ENCODE peak calls at places on chromosomes 3 and 15, in five cellular contexts. K is AG04450, Z is cardiac muscle cell, V is HFF-Myc, M is astrocyte. N is an unnamed sample.

GRCh38 chr3:29338377-29338776 is 57.5 kb downstream of the RBMS3 start:
- DNase-seq in Z (no peak), V (no peak), K (no peak), M (no peak), N (no peak)

GRCh38 chr3:172270767-172271166 is 177.5 kb downstream of the GHSR start:
- DNase-seq in Z (no peak), M (no peak), K (no peak), V (no peak), N (no peak)

GRCh38 chr15:23073890-23074631 is 34.7 kb upstream of the TUBGCP5 start:
- DNase-seq in M (no peak), K (no peak), Z (no peak), V (no peak), N (no peak)

GRCh38 chr3:114418724-114419543 is 125.1 kb downstream of the TIGIT start:
- DNase-seq in K (peak), M (peak), V (peak), Z (peak), N (peak)

GRCh38 chr3:153320585-153321128 is 158.6 kb downstream of the RAP2B start:
- DNase-seq in M (no peak), Z (no peak), V (no peak), K (no peak), N (no peak)

GRCh38 chr15:79849789-79850188 is 47.0 kb downstream of the MTHFS start:
- DNase-seq in K (no peak), M (peak), Z (peak), V (no peak), N (no peak)

GRCh38 chr3:187929115-187929828 is 184.0 kb upstream of the BCL6 start:
- DNase-seq in K (no peak), V (no peak), M (no peak), Z (no peak), N (no peak)

GRCh38 chr3:32398531-32398930 is 6.9 kb downstream of the CMTM7 start:
- DNase-seq in Z (no peak), M (no peak), V (no peak), K (no peak), N (no peak)

GRCh38 chr3:186427627-186428026 is 65.6 kb upstream of the DGKG start:
- DNase-seq in Z (peak), M (peak), V (no peak), K (no peak), N (no peak)

GRCh38 chr15:49040151-49040550 is 6.1 kb downstream of the SECISBP2L start:
- DNase-seq in Z (no peak), V (no peak), M (no peak), K (no peak), N (no peak)

GRCh38 chr3:69767571-69767970 is 28.3 kb downstream of the MITF start:
- DNase-seq in V (no peak), K (no peak), M (no peak), Z (no peak), N (no peak)

DNA sequence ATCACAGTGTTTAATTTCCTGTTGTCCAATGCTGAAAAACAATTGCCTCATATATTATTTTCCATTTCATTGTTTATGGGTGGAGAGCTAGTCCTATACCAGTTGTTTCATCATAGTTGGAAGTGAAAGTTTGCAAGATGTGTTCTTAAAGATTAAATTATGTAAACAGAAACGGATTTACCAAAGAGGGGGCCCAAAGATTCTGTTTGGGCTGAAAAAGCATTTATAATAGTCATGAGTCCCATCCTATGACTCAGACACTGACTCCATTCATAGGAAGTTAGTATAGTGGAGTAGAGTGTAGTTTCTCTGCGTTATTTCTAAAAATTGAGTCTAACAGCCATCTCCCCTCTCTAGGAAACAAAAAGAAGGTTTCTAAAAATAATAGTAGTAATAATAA is 24.3 kb downstream of the NFKBIZ start:
- DNase-seq in V (no peak), K (peak), M (peak), Z (no peak), N (no peak)
- H3K4me3 ChIP-seq in V (no peak), K (no peak), M (no peak), Z (no peak), N (no peak)

GRCh38 chr3:129812589-129812988 is 80.9 kb downstream of the TMCC1 start:
- DNase-seq in K (no peak), V (no peak), Z (no peak), M (no peak), N (no peak)
- H3K4me3 ChIP-seq in K (no peak), V (no peak), Z (no peak), M (no peak), N (no peak)

GRCh38 chr3:194537732-194538247 is 51.0 kb upstream of the ATP13A3 start:
- DNase-seq in K (no peak), V (peak), M (peak), Z (peak), N (no peak)
- H3K4me3 ChIP-seq in K (no peak), V (no peak), M (no peak), Z (no peak), N (no peak)

DNA sequence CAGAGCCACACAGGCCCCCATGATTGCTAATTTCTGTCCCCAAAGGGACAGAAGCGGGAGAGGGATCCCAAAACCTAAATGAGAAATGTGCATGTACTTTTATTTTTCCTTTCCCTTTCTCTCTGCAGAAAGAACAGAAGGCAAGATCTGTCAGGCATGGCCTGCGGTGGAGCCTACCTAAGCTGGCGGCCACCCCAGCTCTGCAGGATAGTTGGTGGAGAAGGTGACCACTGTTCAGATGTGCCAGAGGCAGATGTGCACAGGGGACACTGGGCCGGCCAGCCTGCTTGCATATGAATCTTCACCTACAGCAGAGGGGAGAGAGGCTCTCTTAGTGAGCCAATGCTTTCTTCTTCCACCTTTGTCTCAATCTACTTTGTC is 2.1 kb upstream of the AMOTL2 start:
- DNase-seq in M (no peak), Z (no peak), V (no peak), K (no peak), N (no peak)
- H3K4me3 ChIP-seq in M (no peak), Z (no peak), V (no peak), K (no peak), N (no peak)

GRCh38 chr3:111485086-111485485 is 56.9 kb upstream of the CD96 start:
- DNase-seq in K (no peak), Z (no peak), M (no peak), V (no peak), N (no peak)
- H3K4me3 ChIP-seq in K (no peak), Z (no peak), M (no peak), V (no peak), N (no peak)